ENCODE peak calls at places on chromosomes 16 and 17, in nine cellular contexts. One of them, this sample, is unnamed.

GRCh38 chr17:29129731-29130130 is 50.5 kb downstream of the MYO18A start:
- DNase-seq in lower leg skin: no peak
- DNase-seq in CD8-positive, alpha-beta T cell: no peak
- DNase-seq in GM23248: no peak
- DNase-seq in AG09309: no peak
- DNase-seq in H7: no peak
- DNase-seq in RWPE2: no peak
- DNase-seq in left ventricle myocardium inferior: no peak
- DNase-seq in mesendoderm: no peak
- DNase-seq in this sample: no peak

GRCh38 chr17:39484178-39484577 is 22.9 kb downstream of the CDK12 start:
- DNase-seq in mesendoderm: no peak
- DNase-seq in left ventricle myocardium inferior: no peak
- DNase-seq in GM23248: no peak
- DNase-seq in H7: no peak
- DNase-seq in CD8-positive, alpha-beta T cell: no peak
- DNase-seq in lower leg skin: no peak
- DNase-seq in RWPE2: no peak
- DNase-seq in AG09309: no peak
- DNase-seq in this sample: no peak

GRCh38 chr16:52227851-52228250 is 319.1 kb downstream of the TOX3 start:
- DNase-seq in GM23248: no peak
- DNase-seq in CD8-positive, alpha-beta T cell: no peak
- DNase-seq in lower leg skin: no peak
- DNase-seq in RWPE2: no peak
- DNase-seq in AG09309: no peak
- DNase-seq in H7: no peak
- DNase-seq in left ventricle myocardium inferior: no peak
- DNase-seq in mesendoderm: no peak
- DNase-seq in this sample: no peak

GRCh38 chr17:62797959-62798358 is 10.2 kb downstream of the MARCHF10 start:
- DNase-seq in H7: no peak
- DNase-seq in lower leg skin: no peak
- DNase-seq in CD8-positive, alpha-beta T cell: no peak
- DNase-seq in AG09309: no peak
- DNase-seq in RWPE2: no peak
- DNase-seq in left ventricle myocardium inferior: no peak
- DNase-seq in GM23248: peak
- DNase-seq in mesendoderm: no peak
- DNase-seq in this sample: no peak

GRCh38 chr16:17359778-17360177 is 111.0 kb downstream of the XYLT1 start:
- DNase-seq in RWPE2: no peak
- DNase-seq in mesendoderm: no peak
- DNase-seq in GM23248: peak
- DNase-seq in left ventricle myocardium inferior: no peak
- DNase-seq in lower leg skin: no peak
- DNase-seq in CD8-positive, alpha-beta T cell: peak
- DNase-seq in H7: no peak
- DNase-seq in AG09309: peak
- DNase-seq in this sample: no peak

GRCh38 chr17:57892820-57893595 is 43.2 kb upstream of the MRPS23 start:
- DNase-seq in CD8-positive, alpha-beta T cell: no peak
- DNase-seq in left ventricle myocardium inferior: peak
- DNase-seq in AG09309: peak
- DNase-seq in GM23248: peak
- DNase-seq in mesendoderm: peak
- DNase-seq in H7: peak
- DNase-seq in lower leg skin: peak
- DNase-seq in RWPE2: peak
- DNase-seq in this sample: peak

GRCh38 chr17:48646183-48647102 is 20.3 kb upstream of the HOXB9 start:
- DNase-seq in left ventricle myocardium inferior: no peak
- DNase-seq in RWPE2: no peak
- DNase-seq in H7: peak
- DNase-seq in CD8-positive, alpha-beta T cell: peak
- DNase-seq in GM23248: no peak
- DNase-seq in mesendoderm: peak
- DNase-seq in lower leg skin: no peak
- DNase-seq in AG09309: no peak
- DNase-seq in this sample: no peak

GRCh38 chr17:6857336-6857735 is 25.8 kb upstream of the TEKT1 start:
- DNase-seq in GM23248: no peak
- DNase-seq in H7: no peak
- DNase-seq in RWPE2: no peak
- DNase-seq in CD8-positive, alpha-beta T cell: no peak
- DNase-seq in lower leg skin: no peak
- DNase-seq in mesendoderm: no peak
- DNase-seq in left ventricle myocardium inferior: no peak
- DNase-seq in AG09309: no peak
- DNase-seq in this sample: no peak

GRCh38 chr16:79823644-79824043 is 223.1 kb upstream of the MAF start:
- DNase-seq in left ventricle myocardium inferior: no peak
- DNase-seq in AG09309: no peak
- DNase-seq in lower leg skin: no peak
- DNase-seq in RWPE2: no peak
- DNase-seq in H7: no peak
- DNase-seq in mesendoderm: no peak
- DNase-seq in CD8-positive, alpha-beta T cell: no peak
- DNase-seq in GM23248: no peak
- DNase-seq in this sample: no peak

GRCh38 chr17:73770115-73770848 is 126.0 kb upstream of the SDK2 start:
- DNase-seq in left ventricle myocardium inferior: peak
- DNase-seq in RWPE2: peak
- DNase-seq in mesendoderm: peak
- DNase-seq in CD8-positive, alpha-beta T cell: no peak
- DNase-seq in GM23248: peak
- DNase-seq in AG09309: peak
- DNase-seq in H7: no peak
- DNase-seq in lower leg skin: peak
- DNase-seq in this sample: peak

GRCh38 chr17:70483624-70484023 is 314.3 kb downstream of the KCNJ2 start:
- DNase-seq in lower leg skin: no peak
- DNase-seq in CD8-positive, alpha-beta T cell: no peak
- DNase-seq in RWPE2: no peak
- DNase-seq in GM23248: no peak
- DNase-seq in left ventricle myocardium inferior: no peak
- DNase-seq in mesendoderm: peak
- DNase-seq in AG09309: no peak
- DNase-seq in H7: no peak
- DNase-seq in this sample: no peak

GRCh38 chr17:83173997-83174858 is 94.8 kb downstream of the METRNL start:
- DNase-seq in lower leg skin: peak
- DNase-seq in CD8-positive, alpha-beta T cell: no peak
- DNase-seq in RWPE2: peak
- DNase-seq in AG09309: no peak
- DNase-seq in H7: no peak
- DNase-seq in left ventricle myocardium inferior: no peak
- DNase-seq in mesendoderm: no peak
- DNase-seq in GM23248: peak
- DNase-seq in this sample: peak

GRCh38 chr17:81221842-81222619 is 734 bp downstream of the CEP131 start:
- DNase-seq in mesendoderm: no peak
- DNase-seq in left ventricle myocardium inferior: no peak
- DNase-seq in AG09309: no peak
- DNase-seq in H7: peak
- DNase-seq in CD8-positive, alpha-beta T cell: no peak
- DNase-seq in lower leg skin: no peak
- DNase-seq in RWPE2: no peak
- DNase-seq in GM23248: peak
- DNase-seq in this sample: no peak

GRCh38 chr16:54123766-54124165 is 162.8 kb downstream of the IRX3 start:
- DNase-seq in CD8-positive, alpha-beta T cell: no peak
- DNase-seq in RWPE2: no peak
- DNase-seq in H7: no peak
- DNase-seq in GM23248: no peak
- DNase-seq in mesendoderm: no peak
- DNase-seq in lower leg skin: no peak
- DNase-seq in left ventricle myocardium inferior: no peak
- DNase-seq in AG09309: no peak
- DNase-seq in this sample: no peak

GRCh38 chr17:72193395-72194106 is 72.7 kb downstream of the SOX9 start:
- DNase-seq in H7: no peak
- DNase-seq in GM23248: peak
- DNase-seq in AG09309: peak
- DNase-seq in CD8-positive, alpha-beta T cell: no peak
- DNase-seq in mesendoderm: no peak
- DNase-seq in RWPE2: no peak
- DNase-seq in lower leg skin: peak
- DNase-seq in left ventricle myocardium inferior: peak
- DNase-seq in this sample: peak

GRCh38 chr17:61201211-61201610 is 198.4 kb upstream of the TBX2 start:
- DNase-seq in AG09309: peak
- DNase-seq in H7: no peak
- DNase-seq in left ventricle myocardium inferior: no peak
- DNase-seq in lower leg skin: no peak
- DNase-seq in mesendoderm: no peak
- DNase-seq in CD8-positive, alpha-beta T cell: no peak
- DNase-seq in GM23248: peak
- DNase-seq in RWPE2: no peak
- DNase-seq in this sample: peak

GRCh38 chr16:76819517-76819916 is 371.5 kb upstream of the MON1B start:
- DNase-seq in left ventricle myocardium inferior: no peak
- DNase-seq in AG09309: no peak
- DNase-seq in mesendoderm: no peak
- DNase-seq in RWPE2: no peak
- DNase-seq in lower leg skin: no peak
- DNase-seq in GM23248: no peak
- DNase-seq in H7: no peak
- DNase-seq in CD8-positive, alpha-beta T cell: no peak
- DNase-seq in this sample: no peak

GRCh38 chr17:5545051-5545987 is 39.0 kb downstream of the NLRP1 start:
- DNase-seq in lower leg skin: peak
- DNase-seq in left ventricle myocardium inferior: no peak
- DNase-seq in mesendoderm: peak
- DNase-seq in CD8-positive, alpha-beta T cell: no peak
- DNase-seq in H7: no peak
- DNase-seq in AG09309: no peak
- DNase-seq in GM23248: peak
- DNase-seq in RWPE2: no peak
- DNase-seq in this sample: no peak

GRCh38 chr17:68184141-68184571 is 63.7 kb upstream of the AMZ2 start:
- DNase-seq in left ventricle myocardium inferior: no peak
- DNase-seq in AG09309: no peak
- DNase-seq in H7: peak
- DNase-seq in RWPE2: no peak
- DNase-seq in lower leg skin: peak
- DNase-seq in GM23248: no peak
- DNase-seq in CD8-positive, alpha-beta T cell: no peak
- DNase-seq in mesendoderm: no peak
- DNase-seq in this sample: no peak

GRCh38 chr17:74748279-74748528 is 224 bp upstream of the NHERF1 start:
- DNase-seq in AG09309: no peak
- DNase-seq in H7: no peak
- DNase-seq in left ventricle myocardium inferior: no peak
- DNase-seq in lower leg skin: no peak
- DNase-seq in mesendoderm: no peak
- DNase-seq in CD8-positive, alpha-beta T cell: no peak
- DNase-seq in GM23248: no peak
- DNase-seq in RWPE2: no peak
- DNase-seq in this sample: no peak

GRCh38 chr16:57628008-57628781 is at the start of gene ADGRG1:
- DNase-seq in left ventricle myocardium inferior: peak
- DNase-seq in H7: peak
- DNase-seq in CD8-positive, alpha-beta T cell: peak
- DNase-seq in lower leg skin: peak
- DNase-seq in AG09309: peak
- DNase-seq in mesendoderm: peak
- DNase-seq in RWPE2: peak
- DNase-seq in GM23248: peak
- DNase-seq in this sample: peak
- H3K4me3 ChIP-seq in left ventricle myocardium inferior: peak
- H3K4me3 ChIP-seq in H7: peak
- H3K4me3 ChIP-seq in CD8-positive, alpha-beta T cell: no peak
- H3K4me3 ChIP-seq in lower leg skin: peak
- H3K4me3 ChIP-seq in AG09309: peak
- H3K4me3 ChIP-seq in mesendoderm: no peak
- H3K4me3 ChIP-seq in RWPE2: no peak
- H3K4me3 ChIP-seq in GM23248: peak
- H3K4me3 ChIP-seq in this sample: peak

DNA sequence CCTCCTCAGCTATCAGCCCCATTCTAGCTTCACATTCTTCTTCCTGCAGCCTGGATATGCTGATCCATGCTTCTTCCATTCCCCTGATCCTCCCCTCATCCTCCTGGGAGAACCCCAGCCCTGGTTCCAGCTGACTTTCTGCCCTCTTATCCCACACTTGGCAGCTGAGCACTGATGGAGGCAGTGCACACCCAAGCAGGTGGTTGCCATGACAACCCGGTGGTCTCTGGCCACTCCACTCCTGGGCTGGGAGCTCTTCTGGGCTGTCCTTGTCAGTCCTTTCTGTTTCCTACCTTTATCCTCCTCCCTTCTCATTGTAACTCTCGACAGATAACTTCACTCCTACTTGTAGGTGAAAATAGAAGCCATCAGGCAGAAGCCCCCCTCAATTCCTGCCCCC is 16.7 kb upstream of the TUBG2 start:
- DNase-seq in left ventricle myocardium inferior: no peak
- DNase-seq in mesendoderm: no peak
- DNase-seq in GM23248: no peak
- DNase-seq in CD8-positive, alpha-beta T cell: no peak
- DNase-seq in RWPE2: no peak
- DNase-seq in H7: peak
- DNase-seq in lower leg skin: no peak
- DNase-seq in AG09309: no peak
- DNase-seq in this sample: no peak
- H3K4me3 ChIP-seq in left ventricle myocardium inferior: no peak
- H3K4me3 ChIP-seq in mesendoderm: no peak
- H3K4me3 ChIP-seq in GM23248: no peak
- H3K4me3 ChIP-seq in CD8-positive, alpha-beta T cell: no peak
- H3K4me3 ChIP-seq in RWPE2: no peak
- H3K4me3 ChIP-seq in H7: no peak
- H3K4me3 ChIP-seq in lower leg skin: no peak
- H3K4me3 ChIP-seq in AG09309: no peak
- H3K4me3 ChIP-seq in this sample: no peak

GRCh38 chr17:17877548-17878358 is 41.0 kb upstream of the SREBF1 start:
- DNase-seq in AG09309: peak
- DNase-seq in mesendoderm: peak
- DNase-seq in GM23248: peak
- DNase-seq in lower leg skin: peak
- DNase-seq in RWPE2: no peak
- DNase-seq in H7: peak
- DNase-seq in CD8-positive, alpha-beta T cell: no peak
- DNase-seq in left ventricle myocardium inferior: peak
- DNase-seq in this sample: peak
- H3K4me3 ChIP-seq in AG09309: no peak
- H3K4me3 ChIP-seq in mesendoderm: no peak
- H3K4me3 ChIP-seq in GM23248: no peak
- H3K4me3 ChIP-seq in lower leg skin: no peak
- H3K4me3 ChIP-seq in RWPE2: no peak
- H3K4me3 ChIP-seq in H7: no peak
- H3K4me3 ChIP-seq in CD8-positive, alpha-beta T cell: no peak
- H3K4me3 ChIP-seq in left ventricle myocardium inferior: peak
- H3K4me3 ChIP-seq in this sample: no peak

DNA sequence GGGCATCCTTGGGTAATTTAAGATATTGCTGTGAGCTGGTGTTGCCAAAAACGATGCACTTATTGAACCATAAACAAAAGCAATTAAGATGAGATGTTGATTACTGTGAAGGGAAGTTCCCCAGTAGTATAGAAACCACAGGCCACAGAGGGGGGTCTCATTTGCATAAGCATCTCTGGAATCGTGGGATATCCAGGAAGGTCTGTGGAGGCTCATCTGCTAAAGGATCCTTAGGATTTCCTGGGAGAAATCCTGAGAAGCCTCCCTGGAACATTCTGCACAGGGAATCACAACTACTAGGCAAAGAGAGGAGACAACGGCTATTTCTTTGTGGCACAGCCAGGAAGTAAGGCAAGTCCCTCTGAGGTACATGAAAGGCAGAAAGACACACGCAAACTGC is 591.5 kb upstream of the CDH11 start:
- DNase-seq in GM23248: no peak
- DNase-seq in mesendoderm: peak
- DNase-seq in CD8-positive, alpha-beta T cell: no peak
- DNase-seq in RWPE2: no peak
- DNase-seq in lower leg skin: peak
- DNase-seq in AG09309: no peak
- DNase-seq in left ventricle myocardium inferior: no peak
- DNase-seq in H7: peak
- DNase-seq in this sample: no peak
- H3K4me3 ChIP-seq in GM23248: no peak
- H3K4me3 ChIP-seq in mesendoderm: no peak
- H3K4me3 ChIP-seq in CD8-positive, alpha-beta T cell: no peak
- H3K4me3 ChIP-seq in RWPE2: no peak
- H3K4me3 ChIP-seq in lower leg skin: no peak
- H3K4me3 ChIP-seq in AG09309: no peak
- H3K4me3 ChIP-seq in left ventricle myocardium inferior: no peak
- H3K4me3 ChIP-seq in H7: no peak
- H3K4me3 ChIP-seq in this sample: no peak